ENCODE peak calls at places on chromosomes 5 and 9, in ten cellular contexts. C is transverse colon, Q is osteocyte, Z is bronchial epithelial cell, W is A549, J is mesothelial cell of epicardium, M is brain microvascular endothelial cell, O is ascending aorta, R is fibroblast of mammary gland, S is GM20000. B is an unnamed sample.

GRCh38 chr5:155839251-155840037 is 487.5 kb upstream of the SGCD start:
- DNase-seq in W (peak), R (no peak), S (no peak), C (no peak), Q (no peak), Z (no peak), J (no peak), O (no peak), M (no peak), B (no peak)

GRCh38 chr9:17060450-17060849 is 74.4 kb upstream of the CNTLN start:
- DNase-seq in R (no peak), W (no peak), S (no peak), O (no peak), Q (no peak), C (no peak), Z (no peak), M (no peak), J (no peak), B (no peak)

GRCh38 chr9:120531683-120532300 is 48.2 kb downstream of the CDK5RAP2 start:
- DNase-seq in W (peak), C (peak), Q (no peak), M (peak), R (peak), S (no peak), O (no peak), J (no peak), Z (peak), B (no peak)

GRCh38 chr9:36632892-36633291 is 60.2 kb downstream of the MELK start:
- DNase-seq in J (no peak), S (no peak), M (peak), Q (no peak), Z (peak), C (no peak), O (no peak), W (peak), R (peak), B (no peak)

GRCh38 chr5:135337064-135337463 is 62.0 kb downstream of the MACROH2A1 start:
- DNase-seq in Z (peak), W (no peak), J (no peak), S (no peak), Q (no peak), R (no peak), C (no peak), O (no peak), M (no peak), B (no peak)

GRCh38 chr5:16456103-16456832 is 9.3 kb downstream of the ZNF622 start:
- DNase-seq in Q (no peak), Z (peak), J (no peak), C (peak), S (peak), W (peak), R (peak), M (peak), O (no peak), B (no peak)

GRCh38 chr5:87770601-87771121 is 357.9 kb upstream of the CCNH start:
- DNase-seq in Q (no peak), R (no peak), J (no peak), M (no peak), W (no peak), O (no peak), C (no peak), S (no peak), Z (no peak), B (no peak)

GRCh38 chr5:14702238-14702839 is 37.8 kb downstream of the OTULIN start:
- DNase-seq in J (no peak), R (no peak), Z (peak), C (no peak), O (no peak), Q (no peak), W (no peak), S (no peak), M (no peak), B (no peak)

GRCh38 chr5:1420211-1421195 is 24.7 kb downstream of the SLC6A3 start:
- DNase-seq in O (peak), J (no peak), R (no peak), Z (peak), M (no peak), Q (no peak), C (no peak), W (no peak), S (no peak), B (no peak)

GRCh38 chr9:133199648-133200321 is 9.3 kb downstream of the OBP2B start:
- DNase-seq in C (peak), S (no peak), Q (no peak), M (no peak), R (peak), O (peak), J (no peak), W (no peak), Z (no peak), B (no peak)

GRCh38 chr9:133998915-133999580 is 6.9 kb upstream of the VAV2 start:
- DNase-seq in R (no peak), C (no peak), S (no peak), J (no peak), O (no peak), W (no peak), Z (no peak), M (no peak), Q (no peak), B (no peak)

GRCh38 chr9:75372499-75373268 is 284.4 kb downstream of the OSTF1 start:
- DNase-seq in W (no peak), O (no peak), Q (no peak), S (no peak), R (no peak), C (no peak), Z (no peak), J (no peak), M (peak), B (no peak)

GRCh38 chr5:116528519-116529234 is 45.9 kb downstream of the SEMA6A start:
- DNase-seq in O (no peak), J (no peak), Z (no peak), W (no peak), R (no peak), M (no peak), S (no peak), Q (no peak), C (no peak), B (no peak)

GRCh38 chr9:75146229-75146628 is 57.9 kb downstream of the OSTF1 start:
- DNase-seq in J (no peak), M (peak), C (no peak), R (peak), Q (no peak), O (no peak), S (no peak), W (no peak), Z (peak), B (no peak)

GRCh38 chr9:29556317-29556716 is 1983.0 kb upstream of the C9orf72 start:
- DNase-seq in M (peak), Q (no peak), S (no peak), Z (peak), O (no peak), C (no peak), R (peak), W (peak), J (no peak), B (no peak)

DNA sequence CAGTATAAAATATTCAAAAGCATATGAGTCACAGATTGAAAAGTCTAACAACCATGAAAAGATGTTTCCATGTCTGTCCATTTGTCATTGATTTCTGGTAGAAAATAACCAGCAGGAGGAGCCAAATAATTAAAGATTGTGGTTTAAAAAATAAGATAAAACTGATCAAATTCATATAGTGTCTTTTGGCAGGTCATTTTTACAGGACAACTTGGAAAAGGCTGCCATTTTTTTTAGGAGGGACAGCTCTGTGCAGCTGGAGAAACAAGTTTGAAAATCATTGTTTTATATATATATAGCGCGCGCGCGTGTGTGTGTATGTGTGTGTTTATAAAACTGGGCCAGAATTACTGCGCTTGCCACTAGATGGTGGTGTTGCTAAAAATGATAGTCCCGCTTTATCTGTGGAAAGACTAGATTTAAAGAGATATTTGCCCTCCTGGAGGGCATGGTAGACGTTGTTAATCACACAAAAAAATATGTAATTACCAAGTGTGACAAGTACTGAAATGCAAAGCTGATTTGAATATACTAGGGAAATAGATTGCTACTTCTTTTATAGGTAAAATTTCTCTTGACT is 1.3 kb upstream of the TRMO start:
- DNase-seq in Z (peak), O (peak), M (peak), Q (peak), J (peak), S (peak), W (peak), C (peak), R (peak), B (peak)
- TF ChIP-seq CTCF in Z (peak), O (peak), M (peak), Q (peak), J (peak), S (peak), W (peak), C (peak), R (peak), B (no peak)

DNA sequence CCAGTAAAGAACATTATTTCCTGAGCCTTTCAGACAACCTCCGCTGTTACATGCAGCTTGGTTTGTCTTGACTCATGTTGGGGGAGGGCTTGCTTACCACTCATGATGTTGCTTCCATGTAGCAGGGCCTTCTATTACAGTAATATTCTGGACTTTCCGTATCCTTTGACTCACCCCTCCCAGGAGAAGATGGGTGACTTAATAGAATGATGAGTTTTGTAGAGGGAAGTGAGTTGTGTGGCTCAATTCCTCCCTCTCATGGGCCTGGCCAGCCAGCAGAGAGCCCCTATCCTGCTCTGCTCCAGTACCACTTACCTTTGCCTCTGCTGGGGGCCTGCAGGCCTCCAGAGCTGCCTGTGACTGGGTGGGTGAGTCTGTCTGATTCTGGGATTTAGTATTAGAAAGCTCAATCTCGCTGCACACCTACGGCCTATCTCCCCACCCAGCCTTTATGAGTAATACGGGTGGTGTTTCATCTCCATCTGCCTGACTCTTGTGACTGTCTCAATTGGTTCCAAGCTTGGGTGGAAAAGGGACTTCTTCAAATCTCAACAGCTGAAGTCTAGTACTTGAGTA is 52.6 kb upstream of the KLF9 start:
- DNase-seq in R (peak), S (no peak), J (no peak), Z (peak), C (no peak), W (no peak), M (peak), Q (no peak), O (peak), B (no peak)
- TF ChIP-seq CTCF in R (peak), S (no peak), J (no peak), Z (no peak), C (no peak), W (no peak), M (peak), Q (no peak), O (no peak), B (no peak)

GRCh38 chr5:126108505-126108904 is 314.7 kb upstream of the GRAMD2B start:
- DNase-seq in Q (no peak), R (no peak), M (no peak), O (no peak), Z (peak), W (no peak), J (no peak), C (no peak), S (no peak), B (no peak)
- TF ChIP-seq CTCF in Q (no peak), R (no peak), M (no peak), O (no peak), Z (no peak), W (no peak), J (no peak), C (no peak), S (no peak), B (no peak)

GRCh38 chr5:59923465-59923864 is 29.9 kb upstream of the PDE4D start:
- DNase-seq in S (no peak), M (peak), Q (no peak), O (no peak), R (peak), C (no peak), J (no peak), Z (peak), W (peak), B (no peak)
- TF ChIP-seq CTCF in S (no peak), M (peak), Q (no peak), O (no peak), R (peak), C (no peak), J (no peak), Z (no peak), W (no peak), B (no peak)

B was measured in omental fat pad.